ENCODE peak calls at places on chromosomes 2 and 18, in five cellular contexts. One of them, this sample, is unnamed.

GRCh38 chr2:109702250-109702985 is 88.3 kb downstream of the SOWAHC start:
- DNase-seq in cardiac fibroblast: peak; percentile 63
- DNase-seq in GM06990: no peak
- DNase-seq in adrenal gland: no peak
- DNase-seq in sigmoid colon: peak; percentile 19
- DNase-seq in this sample: no peak

GRCh38 chr18:79068299-79068945 is 772 bp upstream of the ATP9B start:
- DNase-seq in cardiac fibroblast: peak; percentile 17
- DNase-seq in GM06990: no peak
- DNase-seq in adrenal gland: peak; percentile 24
- DNase-seq in sigmoid colon: no peak
- DNase-seq in this sample: peak; percentile 10

GRCh38 chr18:74982946-74983635 is 225.8 kb downstream of the PTGR3 start:
- DNase-seq in cardiac fibroblast: no peak
- DNase-seq in GM06990: no peak
- DNase-seq in adrenal gland: no peak
- DNase-seq in sigmoid colon: no peak
- DNase-seq in this sample: no peak

GRCh38 chr2:197357986-197358385 is 47.4 kb upstream of the ANKRD44 start:
- DNase-seq in cardiac fibroblast: no peak
- DNase-seq in GM06990: no peak
- DNase-seq in adrenal gland: no peak
- DNase-seq in sigmoid colon: no peak
- DNase-seq in this sample: no peak

GRCh38 chr2:58364098-58364497 is 123.0 kb upstream of the FANCL start:
- DNase-seq in cardiac fibroblast: no peak
- DNase-seq in GM06990: no peak
- DNase-seq in adrenal gland: no peak
- DNase-seq in sigmoid colon: no peak
- DNase-seq in this sample: no peak

GRCh38 chr18:79489048-79489899 is 93.5 kb downstream of the NFATC1 start:
- DNase-seq in cardiac fibroblast: no peak
- DNase-seq in GM06990: no peak
- DNase-seq in adrenal gland: peak; percentile 2
- DNase-seq in sigmoid colon: peak; percentile 61
- DNase-seq in this sample: no peak

GRCh38 chr2:177242136-177242987 is 22.2 kb downstream of the NFE2L2 start:
- DNase-seq in cardiac fibroblast: peak; percentile 94
- DNase-seq in GM06990: no peak
- DNase-seq in adrenal gland: peak; percentile 38
- DNase-seq in sigmoid colon: peak; percentile 67
- DNase-seq in this sample: no peak

GRCh38 chr2:71700880-71701397 is 247.6 kb downstream of the DYSF start:
- DNase-seq in cardiac fibroblast: peak; percentile 59
- DNase-seq in GM06990: no peak
- DNase-seq in adrenal gland: peak; percentile 32
- DNase-seq in sigmoid colon: peak; percentile 92
- DNase-seq in this sample: no peak

GRCh38 chr2:168028377-168028776 is 219.0 kb downstream of the STK39 start:
- DNase-seq in cardiac fibroblast: no peak
- DNase-seq in GM06990: no peak
- DNase-seq in adrenal gland: no peak
- DNase-seq in sigmoid colon: no peak
- DNase-seq in this sample: no peak

GRCh38 chr2:128722469-128722868 is 403.8 kb upstream of the HS6ST1 start:
- DNase-seq in cardiac fibroblast: no peak
- DNase-seq in GM06990: no peak
- DNase-seq in adrenal gland: no peak
- DNase-seq in sigmoid colon: no peak
- DNase-seq in this sample: no peak

GRCh38 chr18:72847134-72847533 is 20.7 kb downstream of the NETO1 start:
- DNase-seq in cardiac fibroblast: no peak
- DNase-seq in GM06990: no peak
- DNase-seq in adrenal gland: no peak
- DNase-seq in sigmoid colon: no peak
- DNase-seq in this sample: no peak

GRCh38 chr18:73990241-73990640 is 157.4 kb downstream of the FBXO15 start:
- DNase-seq in cardiac fibroblast: no peak
- DNase-seq in GM06990: no peak
- DNase-seq in adrenal gland: no peak
- DNase-seq in sigmoid colon: no peak
- DNase-seq in this sample: no peak

GRCh38 chr18:40708726-40709125 is 1246.3 kb upstream of the PIK3C3 start:
- DNase-seq in cardiac fibroblast: no peak
- DNase-seq in GM06990: no peak
- DNase-seq in adrenal gland: no peak
- DNase-seq in sigmoid colon: no peak
- DNase-seq in this sample: no peak

GRCh38 chr18:54415086-54415485 is 57.4 kb downstream of the C18orf54 start:
- DNase-seq in cardiac fibroblast: no peak
- DNase-seq in GM06990: no peak
- DNase-seq in adrenal gland: no peak
- DNase-seq in sigmoid colon: no peak
- DNase-seq in this sample: no peak

GRCh38 chr2:36650031-36650430 is 46.5 kb upstream of the VIT start:
- DNase-seq in cardiac fibroblast: peak; percentile 54
- DNase-seq in GM06990: no peak
- DNase-seq in adrenal gland: peak; percentile 55
- DNase-seq in sigmoid colon: no peak
- DNase-seq in this sample: peak; percentile 50

GRCh38 chr18:67104700-67105284 is 411.7 kb downstream of the DSEL start:
- DNase-seq in cardiac fibroblast: peak; percentile 76
- DNase-seq in GM06990: no peak
- DNase-seq in adrenal gland: peak; percentile 57
- DNase-seq in sigmoid colon: no peak
- DNase-seq in this sample: peak; percentile 15

GRCh38 chr18:70195852-70196434 is 9.5 kb downstream of the RTTN start:
- DNase-seq in cardiac fibroblast: peak; percentile 75
- DNase-seq in GM06990: no peak
- DNase-seq in adrenal gland: peak; percentile 20
- DNase-seq in sigmoid colon: no peak
- DNase-seq in this sample: peak; percentile 21

GRCh38 chr2:64881037-64881492 is 108.1 kb upstream of the SLC1A4 start:
- DNase-seq in cardiac fibroblast: no peak
- DNase-seq in GM06990: no peak
- DNase-seq in adrenal gland: no peak
- DNase-seq in sigmoid colon: no peak
- DNase-seq in this sample: no peak

GRCh38 chr2:100818003-100818605 is 1.8 kb upstream of the NPAS2 start:
- DNase-seq in cardiac fibroblast: peak; percentile 63
- DNase-seq in GM06990: no peak
- DNase-seq in adrenal gland: no peak
- DNase-seq in sigmoid colon: no peak
- DNase-seq in this sample: no peak

GRCh38 chr2:152198499-152198898 is 22.9 kb upstream of the STAM2 start:
- DNase-seq in cardiac fibroblast: no peak
- DNase-seq in GM06990: no peak
- DNase-seq in adrenal gland: no peak
- DNase-seq in sigmoid colon: no peak
- DNase-seq in this sample: no peak

GRCh38 chr2:98608962-98609604 is 694 bp downstream of the UNC50 start:
- DNase-seq in cardiac fibroblast: peak; percentile 55
- DNase-seq in GM06990: no peak
- DNase-seq in adrenal gland: peak; percentile 20
- DNase-seq in sigmoid colon: no peak
- DNase-seq in this sample: no peak

GRCh38 chr2:19835818-19836281 is 65.9 kb downstream of the TTC32 start:
- DNase-seq in cardiac fibroblast: peak; percentile 13
- DNase-seq in GM06990: no peak
- DNase-seq in adrenal gland: no peak
- DNase-seq in sigmoid colon: peak; percentile 88
- DNase-seq in this sample: no peak

GRCh38 chr18:66510357-66511027 is 93.4 kb downstream of the CDH19 start:
- DNase-seq in cardiac fibroblast: no peak
- DNase-seq in GM06990: no peak
- DNase-seq in adrenal gland: no peak
- DNase-seq in sigmoid colon: no peak
- DNase-seq in this sample: no peak

GRCh38 chr2:229054311-229054710 is 216.8 kb downstream of the PID1 start:
- DNase-seq in cardiac fibroblast: no peak
- DNase-seq in GM06990: no peak
- DNase-seq in adrenal gland: no peak
- DNase-seq in sigmoid colon: no peak
- DNase-seq in this sample: no peak

GRCh38 chr18:32328379-32328778 is 138.5 kb downstream of the MEP1B start:
- DNase-seq in cardiac fibroblast: peak; percentile 72
- DNase-seq in GM06990: no peak
- DNase-seq in adrenal gland: no peak
- DNase-seq in sigmoid colon: no peak
- DNase-seq in this sample: no peak

GRCh38 chr2:211756266-211756665 is 782.3 kb downstream of the ERBB4 start:
- DNase-seq in cardiac fibroblast: no peak
- DNase-seq in GM06990: no peak
- DNase-seq in adrenal gland: no peak
- DNase-seq in sigmoid colon: no peak
- DNase-seq in this sample: no peak

GRCh38 chr2:9693138-9693520 is 62.3 kb upstream of the YWHAQ start:
- DNase-seq in cardiac fibroblast: peak; percentile 72
- DNase-seq in GM06990: no peak
- DNase-seq in adrenal gland: no peak
- DNase-seq in sigmoid colon: peak; percentile 86
- DNase-seq in this sample: no peak

GRCh38 chr2:116952254-116952653 is 862.2 kb upstream of the DDX18 start:
- DNase-seq in cardiac fibroblast: no peak
- DNase-seq in GM06990: no peak
- DNase-seq in adrenal gland: no peak
- DNase-seq in sigmoid colon: no peak
- DNase-seq in this sample: no peak

GRCh38 chr2:240131296-240131695 is 4.8 kb downstream of the COPS9 start:
- DNase-seq in cardiac fibroblast: no peak
- DNase-seq in GM06990: no peak
- DNase-seq in adrenal gland: peak; percentile 0
- DNase-seq in sigmoid colon: no peak
- DNase-seq in this sample: no peak

GRCh38 chr2:240130393-240131195 is 5.5 kb downstream of the COPS9 start:
- DNase-seq in cardiac fibroblast: no peak
- DNase-seq in GM06990: no peak
- DNase-seq in adrenal gland: no peak
- DNase-seq in sigmoid colon: no peak
- DNase-seq in this sample: no peak

GRCh38 chr2:240133401-240133800 is 2.7 kb downstream of the COPS9 start:
- DNase-seq in cardiac fibroblast: no peak
- DNase-seq in GM06990: no peak
- DNase-seq in adrenal gland: no peak
- DNase-seq in sigmoid colon: no peak
- DNase-seq in this sample: no peak

GRCh38 chr2:240132651-240132980 is 3.5 kb downstream of the COPS9 start:
- DNase-seq in cardiac fibroblast: no peak
- DNase-seq in GM06990: no peak
- DNase-seq in adrenal gland: no peak
- DNase-seq in sigmoid colon: no peak
- DNase-seq in this sample: no peak

DNA sequence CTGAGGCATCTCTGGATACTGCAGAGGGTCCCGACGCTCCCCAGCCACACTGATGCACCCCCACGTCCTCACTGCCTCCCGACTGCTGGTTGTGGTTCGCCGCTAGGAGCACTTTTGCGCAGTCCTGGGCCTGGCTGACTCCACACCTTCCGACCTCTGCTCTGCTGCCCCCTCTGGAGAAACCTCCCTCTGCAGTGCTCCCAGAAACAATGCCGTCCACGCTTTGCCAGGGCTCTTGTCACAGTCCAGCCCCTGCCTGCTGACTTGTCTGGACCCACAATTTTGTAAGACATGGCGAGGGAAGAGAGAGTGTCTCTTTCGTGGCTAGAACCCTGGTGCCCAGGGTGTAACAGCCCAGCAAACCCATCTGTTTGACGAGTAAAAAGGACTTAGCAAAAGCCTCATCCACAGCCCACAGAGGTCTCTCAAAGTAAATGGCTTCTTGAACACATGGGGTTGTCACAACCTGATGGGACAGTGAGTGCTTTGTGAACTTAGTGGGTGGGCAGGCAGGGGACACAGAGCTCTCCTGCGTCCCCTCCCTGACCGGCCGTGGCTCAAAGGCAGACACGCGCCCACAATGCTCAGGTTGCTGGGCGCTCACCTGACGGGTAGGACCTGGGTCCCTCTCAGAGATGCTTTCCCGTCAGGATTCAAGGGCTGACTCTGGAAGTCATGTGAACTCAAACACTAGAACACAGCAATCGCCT is 4.0 kb downstream of the COPS9 start:
- DNase-seq in cardiac fibroblast: no peak
- DNase-seq in GM06990: no peak
- DNase-seq in adrenal gland: no peak
- DNase-seq in sigmoid colon: no peak
- DNase-seq in this sample: no peak
- TF ChIP-seq CTCF in cardiac fibroblast: no peak
- TF ChIP-seq CTCF in GM06990: peak; percentile 18
- TF ChIP-seq CTCF in adrenal gland: no peak
- TF ChIP-seq CTCF in sigmoid colon: no peak
- TF ChIP-seq CTCF in this sample: no peak

DNA sequence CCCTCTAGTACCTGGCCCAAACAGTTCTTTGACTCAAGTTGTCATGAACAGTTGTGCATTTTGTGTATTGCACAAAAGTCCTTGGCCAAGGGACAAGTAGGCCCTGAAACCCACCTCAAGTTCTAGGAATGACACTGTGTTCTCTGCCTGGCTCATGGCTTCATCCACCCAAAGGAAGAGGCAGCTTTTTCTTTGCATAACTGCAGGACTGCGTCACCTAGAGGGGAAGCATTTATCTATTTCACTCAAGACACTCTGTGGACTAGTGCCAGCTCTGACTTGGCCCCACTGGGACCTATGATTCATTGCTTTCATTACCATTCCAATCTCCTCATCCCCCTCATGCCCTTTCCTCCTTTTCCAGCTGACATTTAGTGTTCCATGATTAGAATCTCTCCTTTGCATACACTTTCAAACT is 119.3 kb upstream of the SIX2 start:
- DNase-seq in cardiac fibroblast: peak; percentile 98
- DNase-seq in GM06990: no peak
- DNase-seq in adrenal gland: peak; percentile 71
- DNase-seq in sigmoid colon: no peak
- DNase-seq in this sample: no peak
- TF ChIP-seq CTCF in cardiac fibroblast: no peak
- TF ChIP-seq CTCF in GM06990: no peak
- TF ChIP-seq CTCF in adrenal gland: no peak
- TF ChIP-seq CTCF in sigmoid colon: no peak
- TF ChIP-seq CTCF in this sample: no peak

DNA sequence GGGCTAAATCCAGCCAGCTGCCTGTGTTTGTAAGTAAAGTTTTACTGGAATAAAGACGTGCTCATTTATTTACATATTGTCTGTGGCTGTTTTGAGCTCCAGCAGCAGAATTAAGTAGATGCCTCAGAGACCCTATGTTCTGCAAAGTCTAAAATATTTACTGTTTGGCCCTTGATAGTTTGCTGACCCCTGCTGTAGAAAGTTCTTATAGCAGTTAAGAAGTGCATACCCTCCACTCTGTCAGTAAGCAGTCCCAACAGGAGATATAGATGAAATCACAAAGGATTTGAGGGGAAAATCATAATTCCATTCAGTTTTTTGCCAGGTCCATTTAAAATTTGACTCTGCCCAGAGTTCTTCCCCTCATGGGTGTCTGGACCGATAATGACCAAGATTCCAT is 50.1 kb upstream of the ITM2C start:
- DNase-seq in cardiac fibroblast: peak; percentile 54
- DNase-seq in GM06990: no peak
- DNase-seq in adrenal gland: no peak
- DNase-seq in sigmoid colon: no peak
- DNase-seq in this sample: peak; percentile 42
- TF ChIP-seq CTCF in cardiac fibroblast: peak; percentile 63
- TF ChIP-seq CTCF in GM06990: peak; percentile 45
- TF ChIP-seq CTCF in adrenal gland: no peak
- TF ChIP-seq CTCF in sigmoid colon: no peak
- TF ChIP-seq CTCF in this sample: peak; percentile 28

GRCh38 chr18:45441110-45441842 is 174.0 kb upstream of the SLC14A2 start:
- DNase-seq in cardiac fibroblast: peak; percentile 14
- DNase-seq in GM06990: no peak
- DNase-seq in adrenal gland: no peak
- DNase-seq in sigmoid colon: no peak
- DNase-seq in this sample: no peak
- TF ChIP-seq CTCF in cardiac fibroblast: no peak
- TF ChIP-seq CTCF in GM06990: no peak
- TF ChIP-seq CTCF in adrenal gland: peak; percentile 34
- TF ChIP-seq CTCF in sigmoid colon: no peak
- TF ChIP-seq CTCF in this sample: no peak